ENCODE peak calls at places on chromosomes 12 and 14, in ten cellular contexts. T, I, O, M, G, R, K, S, V and C are unnamed samples. For H3K36me3, the result is how much of the 10 kb centered on the place peaks cover.

GRCh38 chr12:133204264-133204603 is 22.9 kb downstream of the ZNF268 start:
- DNase-seq in T (no peak), G (no peak), M (no peak), V (no peak), R (no peak), O (no peak), I (no peak), K (no peak), S (no peak), C (no peak)

GRCh38 chr12:18696971-18697602 is 40.7 kb downstream of the PLCZ1 start:
- DNase-seq in S (no peak), K (no peak), O (no peak), R (no peak), V (no peak), T (no peak), I (no peak), M (no peak), G (no peak), C (no peak)

GRCh38 chr12:98893601-98894411 is 248.7 kb downstream of the APAF1 start:
- DNase-seq in V (no peak), S (peak), K (no peak), R (no peak), O (no peak), M (no peak), I (no peak), T (no peak), G (no peak), C (no peak)

GRCh38 chr12:68294246-68294645 is 37.9 kb downstream of the MDM1 start:
- DNase-seq in V (no peak), I (no peak), T (no peak), R (no peak), O (no peak), S (no peak), G (no peak), M (no peak), K (no peak), C (no peak)

GRCh38 chr12:83190631-83191390 is 504.1 kb downstream of the TMTC2 start:
- DNase-seq in G (no peak), T (no peak), S (no peak), M (no peak), V (no peak), O (no peak), R (no peak), K (no peak), I (no peak), C (no peak)

GRCh38 chr12:332581-333205 is 56.4 kb downstream of the KDM5A start:
- DNase-seq in K (no peak), G (no peak), O (peak), S (no peak), M (no peak), V (no peak), I (no peak), T (no peak), R (no peak), C (no peak)

GRCh38 chr12:28090835-28091234 is 99.4 kb upstream of the CCDC91 start:
- DNase-seq in M (no peak), S (no peak), O (no peak), K (no peak), V (no peak), T (no peak), G (no peak), I (no peak), R (no peak), C (no peak)

GRCh38 chr12:48882972-48883304 is 17.3 kb upstream of the RND1 start:
- DNase-seq in O (peak), G (no peak), I (no peak), M (no peak), S (no peak), V (no peak), K (no peak), T (peak), R (no peak), C (no peak)

GRCh38 chr12:106179086-106179485 is 40.3 kb upstream of the NUAK1 start:
- DNase-seq in T (no peak), R (no peak), K (no peak), G (no peak), V (no peak), I (no peak), O (no peak), S (no peak), M (no peak), C (peak)

GRCh38 chr12:23060161-23060560 is 435.2 kb downstream of the ETNK1 start:
- DNase-seq in T (no peak), I (no peak), R (no peak), O (no peak), V (no peak), M (no peak), S (no peak), G (no peak), K (no peak), C (no peak)

GRCh38 chr12:23055004-23055403 is 430.0 kb downstream of the ETNK1 start:
- DNase-seq in S (peak), K (peak), V (peak), M (no peak), T (no peak), O (peak), R (no peak), I (no peak), G (no peak), C (no peak)

GRCh38 chr12:23063206-23063605 is 438.2 kb downstream of the ETNK1 start:
- DNase-seq in M (no peak), S (no peak), K (no peak), T (no peak), G (no peak), R (no peak), O (no peak), V (no peak), I (no peak), C (no peak)

DNA sequence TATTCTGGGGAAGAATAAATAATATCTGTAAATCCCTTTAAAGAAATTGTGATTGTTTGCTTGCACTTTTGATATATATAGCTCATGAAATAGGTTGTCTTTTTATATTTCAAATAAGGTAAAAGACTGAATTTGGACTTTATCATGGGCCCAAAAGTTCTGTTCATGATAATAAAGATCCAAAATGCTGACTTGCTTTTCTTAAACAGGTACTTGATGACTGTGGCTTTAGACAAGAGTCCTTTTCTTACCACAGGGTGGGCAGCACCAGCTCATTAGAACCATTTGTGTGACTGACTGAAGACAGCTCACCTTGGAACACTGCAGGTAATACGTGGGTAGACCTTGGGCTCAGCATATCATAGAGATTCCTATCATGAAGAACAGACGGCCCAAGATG is 432.6 kb downstream of the ETNK1 start:
- DNase-seq in I (no peak), T (no peak), K (no peak), M (no peak), R (no peak), O (no peak), G (no peak), V (no peak), S (no peak), C (no peak)
- H3K36me3 ChIP-seq in I (under half), T (under half), K (under half), M (under half), R (under half), O (under half), G (under half), V (under half), S (under half), C (under half)

GRCh38 chr14:101705733-101706508 is 55.6 kb upstream of the PPP2R5C start:
- DNase-seq in R (no peak), I (no peak), O (no peak), K (no peak), T (peak), S (peak), M (peak), G (peak), V (no peak), C (peak)

GRCh38 chr14:101708853-101709532 is 52.5 kb upstream of the PPP2R5C start:
- DNase-seq in T (no peak), V (no peak), M (peak), R (peak), S (no peak), G (no peak), O (no peak), I (no peak), K (peak), C (no peak)

GRCh38 chr14:101707863-101708620 is 53.5 kb upstream of the PPP2R5C start:
- DNase-seq in I (no peak), G (no peak), M (peak), T (no peak), V (no peak), R (no peak), O (no peak), S (no peak), K (no peak), C (no peak)

GRCh38 chr14:101706509-101707284 is 54.8 kb upstream of the PPP2R5C start:
- DNase-seq in V (no peak), M (no peak), R (no peak), T (no peak), S (no peak), O (no peak), G (no peak), K (no peak), I (no peak), C (no peak)

DNA sequence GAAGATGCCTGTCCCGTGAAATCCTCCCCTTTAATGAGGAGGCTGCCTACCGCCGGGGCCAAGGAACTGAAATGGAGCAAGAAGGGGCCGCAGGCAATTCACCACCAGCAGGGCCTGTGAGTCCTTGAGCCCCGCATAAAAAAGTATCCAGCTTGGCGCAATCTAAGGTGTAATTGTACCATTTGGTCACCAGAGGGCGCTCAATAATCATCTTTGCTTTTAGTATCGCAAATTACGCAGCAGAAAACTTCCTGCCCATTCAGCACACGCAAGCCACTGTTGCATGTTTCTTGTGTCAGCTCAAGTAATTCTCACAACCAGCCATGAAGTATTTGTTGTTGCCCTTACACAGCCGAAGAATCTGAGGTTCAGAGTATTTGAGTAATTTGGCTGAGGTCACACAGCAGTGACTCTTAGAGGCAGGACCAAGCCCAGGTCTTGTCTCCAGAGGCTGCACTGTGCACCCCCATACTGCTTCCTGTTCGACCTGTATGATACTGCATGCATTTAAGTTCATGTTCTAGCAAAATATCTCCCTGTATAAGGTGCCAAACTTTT is 54.1 kb upstream of the PPP2R5C start:
- DNase-seq in I (peak), G (no peak), S (peak), V (peak), O (peak), M (peak), T (no peak), R (no peak), K (peak), C (no peak)
- TF ChIP-seq POLR2AphosphoS5 in I (peak), G (no peak), S (no peak), V (no peak), O (no peak), M (no peak), T (peak), R (peak), K (no peak), C (peak)

DNA sequence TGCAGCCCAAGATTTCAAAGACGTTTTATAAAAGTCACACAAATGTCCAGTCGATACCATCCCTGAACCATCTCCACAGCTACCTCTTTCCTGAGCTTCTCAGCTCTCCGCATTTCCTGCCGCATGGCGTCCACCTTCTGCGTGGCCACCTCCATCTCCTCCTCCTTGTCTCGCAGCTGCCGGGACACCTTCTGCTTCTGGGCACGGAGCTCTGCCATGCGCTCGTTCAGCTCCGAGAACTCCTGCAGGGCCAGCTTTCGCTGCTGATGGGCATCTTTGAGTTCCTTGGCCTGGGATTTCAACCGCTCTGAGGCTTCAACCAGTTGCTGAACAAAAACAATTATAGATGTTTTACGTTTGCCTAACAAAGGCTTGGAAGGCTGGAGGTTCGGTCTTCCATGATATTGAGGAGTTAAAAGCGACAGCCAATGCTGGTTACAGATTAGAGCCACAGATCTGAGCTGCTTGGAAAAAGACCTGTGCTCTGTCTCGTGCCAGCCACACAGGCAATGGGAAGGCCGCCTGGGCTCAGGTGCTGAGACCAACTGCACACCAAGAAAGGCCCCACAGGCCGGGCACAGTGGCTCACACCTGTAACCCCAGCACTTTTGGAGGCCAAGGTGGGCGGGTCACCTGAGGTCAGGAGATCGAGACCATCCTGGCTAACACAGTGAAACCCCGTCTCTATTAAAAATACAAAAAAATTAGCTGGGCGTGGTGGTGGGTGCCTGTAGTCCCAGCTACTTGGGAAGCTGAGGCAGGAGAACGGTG is 49.6 kb downstream of the AMN start:
- DNase-seq in G (peak), V (no peak), I (no peak), K (no peak), T (no peak), O (no peak), M (no peak), S (no peak), R (no peak), C (no peak)
- H3K36me3 ChIP-seq in G (half or more), V (under half), I (under half), K (half or more), T (half or more), O (under half), M (half or more), S (under half), R (half or more), C (half or more)

GRCh38 chr14:54725998-54726397 is 159.1 kb downstream of the SAMD4A start:
- DNase-seq in K (peak), O (no peak), M (no peak), R (no peak), S (no peak), V (no peak), G (no peak), I (no peak), T (no peak), C (no peak)

GRCh38 chr14:54730156-54730961 is 163.4 kb downstream of the SAMD4A start:
- DNase-seq in G (no peak), V (no peak), T (no peak), R (no peak), M (no peak), O (no peak), K (peak), S (no peak), I (no peak), C (no peak)

GRCh38 chr14:54728700-54729527 is 162.0 kb downstream of the SAMD4A start:
- DNase-seq in G (no peak), O (no peak), M (no peak), I (no peak), K (peak), V (no peak), S (no peak), T (no peak), R (no peak), C (no peak)

GRCh38 chr14:54724772-54725325 is 157.9 kb downstream of the SAMD4A start:
- DNase-seq in I (no peak), O (no peak), G (no peak), T (no peak), S (no peak), K (peak), M (no peak), V (no peak), R (no peak), C (no peak)

DNA sequence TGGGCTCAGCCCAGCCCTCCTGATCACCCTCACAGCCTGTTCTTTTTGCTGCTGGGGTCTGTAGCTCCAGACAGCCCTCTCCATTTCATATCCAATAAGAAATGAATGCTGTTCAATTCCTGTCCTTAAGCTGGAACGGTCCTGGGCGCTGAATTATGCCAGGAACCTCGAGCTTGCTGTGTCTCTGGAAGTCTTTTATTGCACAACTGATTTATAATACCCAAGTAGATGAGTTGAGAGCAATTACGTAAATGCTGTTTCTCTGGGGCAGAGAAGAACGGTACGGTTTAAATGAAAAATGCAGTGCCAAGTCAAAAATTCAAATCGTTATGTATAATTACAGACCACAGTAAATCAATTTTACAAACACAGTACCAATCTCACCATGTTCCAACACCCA is 161.0 kb downstream of the SAMD4A start:
- DNase-seq in T (no peak), I (no peak), G (no peak), M (no peak), V (no peak), K (no peak), O (no peak), S (no peak), R (no peak), C (peak)
- TF ChIP-seq POLR2AphosphoS5 in T (no peak), I (no peak), G (no peak), M (no peak), V (no peak), K (no peak), O (no peak), S (no peak), R (no peak), C (peak)